ENCODE peak calls at places on chromosomes 13 and 19, in six cellular contexts. One of them, this sample, is unnamed. For H3K9me3, the result is how much of the 10 kb centered on the place peaks cover.

GRCh38 chr19:43936219-43936618 is 1.1 kb upstream of the ZNF45 start:
- DNase-seq in upper lobe of left lung: no peak
- DNase-seq in AG04450: no peak
- DNase-seq in A673: no peak
- DNase-seq in effector memory CD4-positive, alpha-beta T cell: no peak
- DNase-seq in CD4-positive, CD25-positive, alpha-beta regulatory T cell: no peak
- DNase-seq in this sample: no peak

GRCh38 chr19:30649934-30650614 is 277.9 kb downstream of the ZNF536 start:
- DNase-seq in upper lobe of left lung: no peak
- DNase-seq in AG04450: no peak
- DNase-seq in A673: peak
- DNase-seq in effector memory CD4-positive, alpha-beta T cell: no peak
- DNase-seq in CD4-positive, CD25-positive, alpha-beta regulatory T cell: no peak
- DNase-seq in this sample: peak

GRCh38 chr13:95032114-95032513 is 269.1 kb downstream of the ABCC4 start:
- DNase-seq in upper lobe of left lung: no peak
- DNase-seq in AG04450: no peak
- DNase-seq in A673: no peak
- DNase-seq in effector memory CD4-positive, alpha-beta T cell: no peak
- DNase-seq in CD4-positive, CD25-positive, alpha-beta regulatory T cell: no peak
- DNase-seq in this sample: no peak

GRCh38 chr13:113001251-113002140 is 32.5 kb downstream of the MCF2L start:
- DNase-seq in upper lobe of left lung: peak
- DNase-seq in AG04450: no peak
- DNase-seq in A673: peak
- DNase-seq in effector memory CD4-positive, alpha-beta T cell: no peak
- DNase-seq in CD4-positive, CD25-positive, alpha-beta regulatory T cell: no peak
- DNase-seq in this sample: no peak

GRCh38 chr19:30361107-30361447 is 11.1 kb upstream of the ZNF536 start:
- DNase-seq in upper lobe of left lung: no peak
- DNase-seq in AG04450: no peak
- DNase-seq in A673: no peak
- DNase-seq in effector memory CD4-positive, alpha-beta T cell: no peak
- DNase-seq in CD4-positive, CD25-positive, alpha-beta regulatory T cell: no peak
- DNase-seq in this sample: no peak

GRCh38 chr19:14544977-14545715 is 15.8 kb downstream of the TECR start:
- DNase-seq in upper lobe of left lung: peak
- DNase-seq in AG04450: no peak
- DNase-seq in A673: peak
- DNase-seq in effector memory CD4-positive, alpha-beta T cell: no peak
- DNase-seq in CD4-positive, CD25-positive, alpha-beta regulatory T cell: no peak
- DNase-seq in this sample: no peak

GRCh38 chr13:45393941-45394570 is 24.1 kb downstream of the SLC25A30 start:
- DNase-seq in upper lobe of left lung: peak
- DNase-seq in AG04450: no peak
- DNase-seq in A673: peak
- DNase-seq in effector memory CD4-positive, alpha-beta T cell: peak
- DNase-seq in CD4-positive, CD25-positive, alpha-beta regulatory T cell: no peak
- DNase-seq in this sample: no peak

GRCh38 chr19:2016041-2016807 is 710 bp upstream of the BTBD2 start:
- DNase-seq in upper lobe of left lung: peak
- DNase-seq in AG04450: peak
- DNase-seq in A673: peak
- DNase-seq in effector memory CD4-positive, alpha-beta T cell: peak
- DNase-seq in CD4-positive, CD25-positive, alpha-beta regulatory T cell: peak
- DNase-seq in this sample: peak

GRCh38 chr13:106602178-106602577 is 34.2 kb upstream of the ARGLU1 start:
- DNase-seq in upper lobe of left lung: peak
- DNase-seq in AG04450: no peak
- DNase-seq in A673: no peak
- DNase-seq in effector memory CD4-positive, alpha-beta T cell: no peak
- DNase-seq in CD4-positive, CD25-positive, alpha-beta regulatory T cell: no peak
- DNase-seq in this sample: no peak

GRCh38 chr19:36418287-36419001 is at the start of gene ZFP82:
- DNase-seq in upper lobe of left lung: peak
- DNase-seq in AG04450: peak
- DNase-seq in A673: peak
- DNase-seq in effector memory CD4-positive, alpha-beta T cell: peak
- DNase-seq in CD4-positive, CD25-positive, alpha-beta regulatory T cell: peak
- DNase-seq in this sample: peak

GRCh38 chr19:45376045-45376724 is 5.8 kb upstream of the ERCC2 start:
- DNase-seq in upper lobe of left lung: no peak
- DNase-seq in AG04450: peak
- DNase-seq in A673: peak
- DNase-seq in effector memory CD4-positive, alpha-beta T cell: no peak
- DNase-seq in CD4-positive, CD25-positive, alpha-beta regulatory T cell: no peak
- DNase-seq in this sample: no peak

GRCh38 chr13:94344126-94344863 is 135.2 kb downstream of the DCT start:
- DNase-seq in upper lobe of left lung: no peak
- DNase-seq in AG04450: no peak
- DNase-seq in A673: no peak
- DNase-seq in effector memory CD4-positive, alpha-beta T cell: no peak
- DNase-seq in CD4-positive, CD25-positive, alpha-beta regulatory T cell: no peak
- DNase-seq in this sample: no peak

GRCh38 chr13:113550453-113550852 is 34.1 kb upstream of the TFDP1 start:
- DNase-seq in upper lobe of left lung: no peak
- DNase-seq in AG04450: no peak
- DNase-seq in A673: no peak
- DNase-seq in effector memory CD4-positive, alpha-beta T cell: no peak
- DNase-seq in CD4-positive, CD25-positive, alpha-beta regulatory T cell: no peak
- DNase-seq in this sample: peak

DNA sequence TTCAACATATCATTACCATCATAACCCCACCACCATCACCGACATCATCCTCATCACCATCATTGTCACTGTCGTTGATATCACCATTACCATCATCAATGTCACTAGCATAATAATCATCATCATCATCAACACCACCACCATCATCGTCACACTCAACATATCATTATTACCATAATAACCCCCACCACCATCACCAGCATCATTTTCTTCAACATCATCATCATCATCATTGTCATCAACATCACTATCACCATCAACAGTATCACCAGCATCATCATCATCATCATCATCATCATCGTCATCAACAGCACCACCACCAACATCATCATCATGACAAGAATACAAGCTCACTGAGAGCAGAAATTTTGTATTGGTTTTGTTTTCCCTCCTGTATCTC is 83.8 kb downstream of the MBD3L1 start:
- DNase-seq in upper lobe of left lung: no peak
- DNase-seq in AG04450: no peak
- DNase-seq in A673: no peak
- DNase-seq in effector memory CD4-positive, alpha-beta T cell: no peak
- DNase-seq in CD4-positive, CD25-positive, alpha-beta regulatory T cell: no peak
- DNase-seq in this sample: no peak
- H3K9me3 ChIP-seq in upper lobe of left lung: under half
- H3K9me3 ChIP-seq in AG04450: under half
- H3K9me3 ChIP-seq in A673: under half
- H3K9me3 ChIP-seq in effector memory CD4-positive, alpha-beta T cell: under half
- H3K9me3 ChIP-seq in CD4-positive, CD25-positive, alpha-beta regulatory T cell: under half
- H3K9me3 ChIP-seq in this sample: under half

GRCh38 chr13:27037571-27037970 is 134.0 kb downstream of the USP12 start:
- DNase-seq in upper lobe of left lung: no peak
- DNase-seq in AG04450: no peak
- DNase-seq in A673: no peak
- DNase-seq in effector memory CD4-positive, alpha-beta T cell: no peak
- DNase-seq in CD4-positive, CD25-positive, alpha-beta regulatory T cell: no peak
- DNase-seq in this sample: no peak
- H3K27ac ChIP-seq in upper lobe of left lung: no peak
- H3K27ac ChIP-seq in AG04450: no peak
- H3K27ac ChIP-seq in A673: no peak
- H3K27ac ChIP-seq in effector memory CD4-positive, alpha-beta T cell: no peak
- H3K27ac ChIP-seq in CD4-positive, CD25-positive, alpha-beta regulatory T cell: no peak
- H3K27ac ChIP-seq in this sample: no peak

DNA sequence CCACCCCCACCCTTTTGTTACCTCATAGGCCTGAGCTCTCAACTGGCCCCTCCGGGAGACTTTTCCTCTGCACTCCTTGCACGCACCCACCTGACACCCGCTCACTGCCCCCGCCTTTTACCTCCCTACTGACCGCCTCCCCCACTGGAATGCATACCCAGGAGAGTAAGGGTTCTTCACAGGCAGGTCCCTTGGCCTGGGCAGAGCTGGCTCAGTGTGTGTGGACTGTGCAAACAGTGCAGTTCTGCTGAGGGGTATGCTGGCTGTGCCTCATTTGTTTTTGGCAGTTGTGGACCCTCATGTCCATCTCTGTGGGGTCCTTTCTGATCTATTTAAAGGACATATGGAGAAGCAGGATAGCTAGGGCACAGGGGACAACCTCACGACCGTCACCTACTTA is 5.0 kb downstream of the ZSCAN18 start:
- DNase-seq in upper lobe of left lung: no peak
- DNase-seq in AG04450: no peak
- DNase-seq in A673: no peak
- DNase-seq in effector memory CD4-positive, alpha-beta T cell: no peak
- DNase-seq in CD4-positive, CD25-positive, alpha-beta regulatory T cell: no peak
- DNase-seq in this sample: no peak
- H3K9me3 ChIP-seq in upper lobe of left lung: under half
- H3K9me3 ChIP-seq in AG04450: half or more
- H3K9me3 ChIP-seq in A673: under half
- H3K9me3 ChIP-seq in effector memory CD4-positive, alpha-beta T cell: under half
- H3K9me3 ChIP-seq in CD4-positive, CD25-positive, alpha-beta regulatory T cell: half or more
- H3K9me3 ChIP-seq in this sample: under half

GRCh38 chr13:22931576-22931975 is 249.2 kb upstream of the SGCG start:
- DNase-seq in upper lobe of left lung: no peak
- DNase-seq in AG04450: no peak
- DNase-seq in A673: no peak
- DNase-seq in effector memory CD4-positive, alpha-beta T cell: no peak
- DNase-seq in CD4-positive, CD25-positive, alpha-beta regulatory T cell: no peak
- DNase-seq in this sample: no peak
- H3K27ac ChIP-seq in upper lobe of left lung: no peak
- H3K27ac ChIP-seq in AG04450: no peak
- H3K27ac ChIP-seq in A673: no peak
- H3K27ac ChIP-seq in effector memory CD4-positive, alpha-beta T cell: no peak
- H3K27ac ChIP-seq in CD4-positive, CD25-positive, alpha-beta regulatory T cell: no peak
- H3K27ac ChIP-seq in this sample: no peak

GRCh38 chr19:51970718-51971117 is 15.9 kb downstream of the ZNF350 start:
- DNase-seq in upper lobe of left lung: no peak
- DNase-seq in AG04450: no peak
- DNase-seq in A673: no peak
- DNase-seq in effector memory CD4-positive, alpha-beta T cell: no peak
- DNase-seq in CD4-positive, CD25-positive, alpha-beta regulatory T cell: no peak
- DNase-seq in this sample: no peak

GRCh38 chr19:51977346-51977745 is 9.3 kb downstream of the ZNF350 start:
- DNase-seq in upper lobe of left lung: no peak
- DNase-seq in AG04450: no peak
- DNase-seq in A673: no peak
- DNase-seq in effector memory CD4-positive, alpha-beta T cell: no peak
- DNase-seq in CD4-positive, CD25-positive, alpha-beta regulatory T cell: no peak
- DNase-seq in this sample: no peak

GRCh38 chr19:51976852-51977251 is 9.8 kb downstream of the ZNF350 start:
- DNase-seq in upper lobe of left lung: no peak
- DNase-seq in AG04450: no peak
- DNase-seq in A673: no peak
- DNase-seq in effector memory CD4-positive, alpha-beta T cell: no peak
- DNase-seq in CD4-positive, CD25-positive, alpha-beta regulatory T cell: no peak
- DNase-seq in this sample: no peak

GRCh38 chr19:51971624-51972023 is 15.0 kb downstream of the ZNF350 start:
- DNase-seq in upper lobe of left lung: no peak
- DNase-seq in AG04450: no peak
- DNase-seq in A673: no peak
- DNase-seq in effector memory CD4-positive, alpha-beta T cell: no peak
- DNase-seq in CD4-positive, CD25-positive, alpha-beta regulatory T cell: no peak
- DNase-seq in this sample: no peak
- H3K9me3 ChIP-seq in upper lobe of left lung: half or more
- H3K9me3 ChIP-seq in AG04450: half or more
- H3K9me3 ChIP-seq in A673: half or more
- H3K9me3 ChIP-seq in effector memory CD4-positive, alpha-beta T cell: half or more
- H3K9me3 ChIP-seq in CD4-positive, CD25-positive, alpha-beta regulatory T cell: half or more
- H3K9me3 ChIP-seq in this sample: half or more

GRCh38 chr13:41707192-41707858 is 250.0 kb downstream of the RGCC start:
- DNase-seq in upper lobe of left lung: no peak
- DNase-seq in AG04450: no peak
- DNase-seq in A673: no peak
- DNase-seq in effector memory CD4-positive, alpha-beta T cell: no peak
- DNase-seq in CD4-positive, CD25-positive, alpha-beta regulatory T cell: no peak
- DNase-seq in this sample: no peak

GRCh38 chr13:41706189-41706588 is 248.8 kb downstream of the RGCC start:
- DNase-seq in upper lobe of left lung: no peak
- DNase-seq in AG04450: no peak
- DNase-seq in A673: no peak
- DNase-seq in effector memory CD4-positive, alpha-beta T cell: no peak
- DNase-seq in CD4-positive, CD25-positive, alpha-beta regulatory T cell: no peak
- DNase-seq in this sample: no peak

GRCh38 chr13:41713405-41713804 is 247.5 kb downstream of the VWA8 start:
- DNase-seq in upper lobe of left lung: no peak
- DNase-seq in AG04450: no peak
- DNase-seq in A673: no peak
- DNase-seq in effector memory CD4-positive, alpha-beta T cell: no peak
- DNase-seq in CD4-positive, CD25-positive, alpha-beta regulatory T cell: no peak
- DNase-seq in this sample: no peak

GRCh38 chr13:41709511-41709910 is 251.4 kb downstream of the VWA8 start:
- DNase-seq in upper lobe of left lung: no peak
- DNase-seq in AG04450: no peak
- DNase-seq in A673: no peak
- DNase-seq in effector memory CD4-positive, alpha-beta T cell: no peak
- DNase-seq in CD4-positive, CD25-positive, alpha-beta regulatory T cell: no peak
- DNase-seq in this sample: no peak

DNA sequence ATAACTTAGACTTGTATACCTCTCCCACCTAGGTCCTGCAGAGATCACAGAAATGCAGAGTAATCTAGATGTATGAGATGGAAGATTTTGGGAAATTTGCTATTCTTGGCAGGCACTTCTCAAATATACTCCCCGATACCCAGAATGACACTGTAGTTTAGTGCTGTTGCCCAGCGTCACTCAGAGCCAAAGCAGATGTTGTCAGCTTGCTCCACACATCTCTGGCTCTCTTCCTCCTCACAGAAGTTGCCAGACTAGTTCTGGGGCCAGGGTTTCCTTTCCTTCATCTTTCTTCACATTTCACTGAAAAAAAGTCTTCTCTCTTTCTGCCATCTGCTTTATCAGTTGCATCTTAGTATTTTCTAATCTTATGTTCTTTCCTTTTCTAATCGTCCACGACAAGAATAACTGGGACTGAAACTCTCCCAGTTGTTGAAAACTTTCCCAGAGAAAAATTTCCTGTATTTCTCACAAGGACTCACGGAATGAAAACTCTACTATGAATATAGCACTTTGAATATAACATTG is 251.4 kb downstream of the RGCC start:
- DNase-seq in upper lobe of left lung: peak
- DNase-seq in AG04450: no peak
- DNase-seq in A673: no peak
- DNase-seq in effector memory CD4-positive, alpha-beta T cell: no peak
- DNase-seq in CD4-positive, CD25-positive, alpha-beta regulatory T cell: no peak
- DNase-seq in this sample: no peak
- H3K27ac ChIP-seq in upper lobe of left lung: no peak
- H3K27ac ChIP-seq in AG04450: no peak
- H3K27ac ChIP-seq in A673: no peak
- H3K27ac ChIP-seq in effector memory CD4-positive, alpha-beta T cell: no peak
- H3K27ac ChIP-seq in CD4-positive, CD25-positive, alpha-beta regulatory T cell: no peak
- H3K27ac ChIP-seq in this sample: peak

GRCh38 chr19:54804101-54804500 is 691 bp downstream of the KIR2DL4 start:
- DNase-seq in upper lobe of left lung: no peak
- DNase-seq in AG04450: no peak
- DNase-seq in A673: no peak
- DNase-seq in effector memory CD4-positive, alpha-beta T cell: no peak
- DNase-seq in CD4-positive, CD25-positive, alpha-beta regulatory T cell: no peak
- DNase-seq in this sample: no peak
- H3K9me3 ChIP-seq in upper lobe of left lung: under half
- H3K9me3 ChIP-seq in AG04450: half or more
- H3K9me3 ChIP-seq in A673: under half
- H3K9me3 ChIP-seq in effector memory CD4-positive, alpha-beta T cell: under half
- H3K9me3 ChIP-seq in CD4-positive, CD25-positive, alpha-beta regulatory T cell: under half
- H3K9me3 ChIP-seq in this sample: under half

This sample was measured in aorta.